ENCODE peak calls at places on chromosomes 5 and 9, in ten cellular contexts. L is kidney glomerular epithelial cell; I is cardiac muscle cell; E is omental fat pad; K is central memory CD8-positive, alpha-beta T cell; T is NCI-H460; C is fibroblast of gingiva; Y is frontal cortex; O is NCI-H2081; B is NCI-H2029. P is an unnamed sample.

GRCh38 chr5:89246252-89246651 is 363.3 kb upstream of the MEF2C start:
- DNase-seq in L (no peak), I (no peak), E (no peak), K (no peak), T (no peak), C (no peak), Y (no peak), O (no peak), B (no peak), P (no peak)

GRCh38 chr9:108903437-108904103 is 30.4 kb downstream of the ELP1 start:
- DNase-seq in L (no peak), I (no peak), E (no peak), K (no peak), T (no peak), C (no peak), Y (no peak), O (no peak), B (peak), P (no peak)

GRCh38 chr9:95783426-95783975 is 92.0 kb upstream of the ERCC6L2 start:
- DNase-seq in L (no peak), I (no peak), E (no peak), K (no peak), T (no peak), C (no peak), Y (no peak), O (no peak), B (no peak), P (no peak)

GRCh38 chr9:36268007-36268427 is 9.8 kb upstream of the GNE start:
- DNase-seq in L (peak), I (no peak), E (no peak), K (no peak), T (no peak), C (no peak), Y (no peak), O (no peak), B (no peak), P (no peak)

GRCh38 chr5:16970826-16971225 is 34.7 kb upstream of the MYO10 start:
- DNase-seq in L (no peak), I (no peak), E (no peak), K (no peak), T (no peak), C (no peak), Y (no peak), O (no peak), B (no peak), P (no peak)

GRCh38 chr5:139137703-139138102 is 60.5 kb downstream of the SIL1 start:
- DNase-seq in L (peak), I (peak), E (no peak), K (no peak), T (no peak), C (peak), Y (no peak), O (peak), B (peak), P (peak)

GRCh38 chr5:78781611-78782356 is 133.2 kb upstream of the LHFPL2 start:
- DNase-seq in L (no peak), I (no peak), E (no peak), K (no peak), T (no peak), C (no peak), Y (no peak), O (no peak), B (no peak), P (no peak)

GRCh38 chr9:119841005-119841404 is 471.8 kb upstream of the BRINP1 start:
- DNase-seq in L (no peak), I (no peak), E (no peak), K (no peak), T (no peak), C (no peak), Y (no peak), O (no peak), B (no peak), P (peak)

GRCh38 chr9:137951107-137951506 is 73.5 kb downstream of the CACNA1B start:
- DNase-seq in L (no peak), I (no peak), E (no peak), K (no peak), T (no peak), C (no peak), Y (no peak), O (no peak), B (no peak), P (no peak)

GRCh38 chr9:99873531-99873930 is 32.9 kb upstream of the STX17 start:
- DNase-seq in L (peak), I (no peak), E (no peak), K (no peak), T (no peak), C (peak), Y (no peak), O (no peak), B (no peak), P (no peak)

GRCh38 chr9:107131108-107131799 is 151.8 kb upstream of the RAD23B start:
- DNase-seq in L (no peak), I (no peak), E (no peak), K (no peak), T (no peak), C (no peak), Y (no peak), O (no peak), B (no peak), P (no peak)

GRCh38 chr5:37571974-37572373 is 192.9 kb downstream of the WDR70 start:
- DNase-seq in L (no peak), I (no peak), E (no peak), K (no peak), T (no peak), C (no peak), Y (no peak), O (no peak), B (no peak), P (no peak)

GRCh38 chr5:73792687-73793320 is 166.8 kb downstream of the ARHGEF28 start:
- DNase-seq in L (peak), I (peak), E (peak), K (peak), T (peak), C (peak), Y (peak), O (peak), B (peak), P (peak)

GRCh38 chr5:53303105-53303504 is 177.3 kb upstream of the FST start:
- DNase-seq in L (peak), I (no peak), E (no peak), K (no peak), T (no peak), C (peak), Y (no peak), O (no peak), B (no peak), P (no peak)

GRCh38 chr5:71757590-71758543 is 38.8 kb downstream of the CARTPT start:
- DNase-seq in L (peak), I (peak), E (no peak), K (no peak), T (peak), C (peak), Y (no peak), O (peak), B (peak), P (peak)

GRCh38 chr5:141529002-141529401 is 40.1 kb downstream of the PCDHGC5 start:
- DNase-seq in L (no peak), I (no peak), E (no peak), K (no peak), T (no peak), C (peak), Y (no peak), O (no peak), B (no peak), P (no peak)

GRCh38 chr5:81022688-81023084 is 62.5 kb downstream of the RASGRF2 start:
- DNase-seq in L (no peak), I (no peak), E (no peak), K (no peak), T (no peak), C (no peak), Y (no peak), O (no peak), B (no peak), P (no peak)

GRCh38 chr5:154364845-154365244 is 81.0 kb upstream of the SAP30L start:
- DNase-seq in L (no peak), I (no peak), E (no peak), K (no peak), T (no peak), C (no peak), Y (no peak), O (no peak), B (no peak), P (no peak)

GRCh38 chr9:126591922-126592321 is 21.8 kb upstream of the LMX1B start:
- DNase-seq in L (no peak), I (no peak), E (no peak), K (no peak), T (no peak), C (no peak), Y (no peak), O (no peak), B (no peak), P (no peak)

GRCh38 chr5:55679556-55679955 is 32.6 kb downstream of the SLC38A9 start:
- DNase-seq in L (no peak), I (no peak), E (no peak), K (no peak), T (no peak), C (no peak), Y (no peak), O (no peak), B (no peak), P (no peak)

GRCh38 chr9:79661279-79661678 is 89.5 kb downstream of the TLE4 start:
- DNase-seq in L (no peak), I (no peak), E (no peak), K (no peak), T (no peak), C (no peak), Y (no peak), O (no peak), B (no peak), P (no peak)

GRCh38 chr5:77129386-77129785 is 42.3 kb upstream of the ZBED3 start:
- DNase-seq in L (no peak), I (peak), E (no peak), K (no peak), T (peak), C (no peak), Y (no peak), O (peak), B (no peak), P (peak)

GRCh38 chr9:137075275-137075775 is 2.0 kb upstream of the UAP1L1 start:
- DNase-seq in L (no peak), I (no peak), E (no peak), K (no peak), T (no peak), C (no peak), Y (no peak), O (no peak), B (no peak), P (no peak)